ENCODE peak calls at places on chromosomes 1 and 21, in seven cellular contexts. One of them, this sample, is unnamed.

GRCh38 chr1:155466996-155467395 is 95.6 kb downstream of the ASH1L start:
- DNase-seq in epithelial cell of esophagus: peak
- DNase-seq in neuronal stem cell: no peak
- DNase-seq in ascending aorta: no peak
- DNase-seq in PC-3: peak
- DNase-seq in OCI-LY7: no peak
- DNase-seq in kidney: no peak
- DNase-seq in this sample: no peak

GRCh38 chr1:30706528-30706927 is 16.9 kb downstream of the MATN1 start:
- DNase-seq in epithelial cell of esophagus: peak
- DNase-seq in neuronal stem cell: no peak
- DNase-seq in ascending aorta: no peak
- DNase-seq in PC-3: peak
- DNase-seq in OCI-LY7: no peak
- DNase-seq in kidney: peak
- DNase-seq in this sample: no peak

GRCh38 chr1:118136511-118136937 is 48.5 kb downstream of the SPAG17 start:
- DNase-seq in epithelial cell of esophagus: peak
- DNase-seq in neuronal stem cell: no peak
- DNase-seq in ascending aorta: no peak
- DNase-seq in PC-3: peak
- DNase-seq in OCI-LY7: no peak
- DNase-seq in kidney: no peak
- DNase-seq in this sample: no peak

GRCh38 chr1:60596791-60597748 is 485.3 kb upstream of the NFIA start:
- DNase-seq in epithelial cell of esophagus: peak
- DNase-seq in neuronal stem cell: no peak
- DNase-seq in ascending aorta: no peak
- DNase-seq in PC-3: peak
- DNase-seq in OCI-LY7: no peak
- DNase-seq in kidney: no peak
- DNase-seq in this sample: no peak

GRCh38 chr1:84253891-84254290 is 47.6 kb upstream of the SAMD13 start:
- DNase-seq in epithelial cell of esophagus: peak
- DNase-seq in neuronal stem cell: no peak
- DNase-seq in ascending aorta: peak
- DNase-seq in PC-3: peak
- DNase-seq in OCI-LY7: no peak
- DNase-seq in kidney: peak
- DNase-seq in this sample: no peak

GRCh38 chr1:99264201-99265021 is at the start of gene PLPPR4:
- DNase-seq in epithelial cell of esophagus: peak
- DNase-seq in neuronal stem cell: peak
- DNase-seq in ascending aorta: no peak
- DNase-seq in PC-3: peak
- DNase-seq in OCI-LY7: no peak
- DNase-seq in kidney: peak
- DNase-seq in this sample: peak

GRCh38 chr1:178238722-178239510 is 145.0 kb downstream of the RASAL2 start:
- DNase-seq in epithelial cell of esophagus: peak
- DNase-seq in neuronal stem cell: no peak
- DNase-seq in ascending aorta: no peak
- DNase-seq in PC-3: peak
- DNase-seq in OCI-LY7: no peak
- DNase-seq in kidney: no peak
- DNase-seq in this sample: no peak

GRCh38 chr21:40166291-40166843 is 299.1 kb downstream of the PCP4 start:
- DNase-seq in epithelial cell of esophagus: peak
- DNase-seq in neuronal stem cell: peak
- DNase-seq in ascending aorta: no peak
- DNase-seq in PC-3: no peak
- DNase-seq in OCI-LY7: no peak
- DNase-seq in kidney: no peak
- DNase-seq in this sample: no peak

GRCh38 chr1:64246294-64246917 is 43.0 kb downstream of the UBE2U start:
- DNase-seq in epithelial cell of esophagus: peak
- DNase-seq in neuronal stem cell: peak
- DNase-seq in ascending aorta: no peak
- DNase-seq in PC-3: peak
- DNase-seq in OCI-LY7: peak
- DNase-seq in kidney: no peak
- DNase-seq in this sample: no peak

GRCh38 chr1:183150445-183150844 is 35.6 kb upstream of the LAMC2 start:
- DNase-seq in epithelial cell of esophagus: no peak
- DNase-seq in neuronal stem cell: no peak
- DNase-seq in ascending aorta: no peak
- DNase-seq in PC-3: no peak
- DNase-seq in OCI-LY7: no peak
- DNase-seq in kidney: no peak
- DNase-seq in this sample: no peak

GRCh38 chr1:112954945-112955677 is 885 bp downstream of the SLC16A1 start:
- DNase-seq in epithelial cell of esophagus: peak
- DNase-seq in neuronal stem cell: peak
- DNase-seq in ascending aorta: peak
- DNase-seq in PC-3: peak
- DNase-seq in OCI-LY7: peak
- DNase-seq in kidney: peak
- DNase-seq in this sample: peak

GRCh38 chr1:112956503-112957132 is 622 bp upstream of the SLC16A1 start:
- DNase-seq in epithelial cell of esophagus: peak
- DNase-seq in neuronal stem cell: no peak
- DNase-seq in ascending aorta: no peak
- DNase-seq in PC-3: no peak
- DNase-seq in OCI-LY7: peak
- DNase-seq in kidney: peak
- DNase-seq in this sample: peak

GRCh38 chr1:112957133-112957812 is 1.3 kb upstream of the SLC16A1 start:
- DNase-seq in epithelial cell of esophagus: peak
- DNase-seq in neuronal stem cell: no peak
- DNase-seq in ascending aorta: no peak
- DNase-seq in PC-3: peak
- DNase-seq in OCI-LY7: peak
- DNase-seq in kidney: no peak
- DNase-seq in this sample: no peak

GRCh38 chr1:112955678-112956502 is at the start of gene SLC16A1:
- DNase-seq in epithelial cell of esophagus: peak
- DNase-seq in neuronal stem cell: peak
- DNase-seq in ascending aorta: peak
- DNase-seq in PC-3: peak
- DNase-seq in OCI-LY7: peak
- DNase-seq in kidney: peak
- DNase-seq in this sample: peak

GRCh38 chr1:112954059-112954458 is 1.9 kb downstream of the SLC16A1 start:
- DNase-seq in epithelial cell of esophagus: no peak
- DNase-seq in neuronal stem cell: no peak
- DNase-seq in ascending aorta: no peak
- DNase-seq in PC-3: no peak
- DNase-seq in OCI-LY7: no peak
- DNase-seq in kidney: no peak
- DNase-seq in this sample: no peak
- H3K4me3 ChIP-seq in epithelial cell of esophagus: peak
- H3K4me3 ChIP-seq in neuronal stem cell: no peak
- H3K4me3 ChIP-seq in ascending aorta: peak
- H3K4me3 ChIP-seq in PC-3: peak
- H3K4me3 ChIP-seq in OCI-LY7: peak
- H3K4me3 ChIP-seq in kidney: no peak
- H3K4me3 ChIP-seq in this sample: no peak

DNA sequence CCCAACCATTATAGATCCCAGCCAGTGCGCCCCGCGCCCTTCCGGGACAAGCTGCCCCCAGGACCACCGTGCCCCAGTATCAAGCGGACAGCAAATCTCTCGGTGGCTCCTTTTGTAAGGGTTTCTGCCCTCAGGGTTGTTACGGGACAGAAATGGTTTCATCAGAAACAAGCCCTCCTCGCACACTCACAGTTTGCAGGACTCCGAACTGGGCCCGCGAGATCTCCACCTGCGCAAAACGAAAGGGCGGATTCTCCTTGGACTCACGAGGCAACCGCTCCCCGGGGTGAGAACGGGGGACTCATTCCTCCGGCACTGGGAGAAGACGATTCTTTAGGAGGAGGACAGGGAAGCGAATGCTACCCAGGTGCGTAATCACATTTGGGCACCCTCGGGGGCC is 51.1 kb upstream of the H6PD start:
- DNase-seq in epithelial cell of esophagus: no peak
- DNase-seq in neuronal stem cell: no peak
- DNase-seq in ascending aorta: no peak
- DNase-seq in PC-3: no peak
- DNase-seq in OCI-LY7: no peak
- DNase-seq in kidney: no peak
- DNase-seq in this sample: no peak
- H3K4me3 ChIP-seq in epithelial cell of esophagus: peak
- H3K4me3 ChIP-seq in neuronal stem cell: peak
- H3K4me3 ChIP-seq in ascending aorta: peak
- H3K4me3 ChIP-seq in PC-3: no peak
- H3K4me3 ChIP-seq in OCI-LY7: no peak
- H3K4me3 ChIP-seq in kidney: no peak
- H3K4me3 ChIP-seq in this sample: no peak

GRCh38 chr1:207051615-207051943 is 571 bp upstream of the YOD1 start:
- DNase-seq in epithelial cell of esophagus: no peak
- DNase-seq in neuronal stem cell: no peak
- DNase-seq in ascending aorta: no peak
- DNase-seq in PC-3: no peak
- DNase-seq in OCI-LY7: no peak
- DNase-seq in kidney: no peak
- DNase-seq in this sample: no peak
- H3K4me3 ChIP-seq in epithelial cell of esophagus: peak
- H3K4me3 ChIP-seq in neuronal stem cell: no peak
- H3K4me3 ChIP-seq in ascending aorta: peak
- H3K4me3 ChIP-seq in PC-3: peak
- H3K4me3 ChIP-seq in OCI-LY7: peak
- H3K4me3 ChIP-seq in kidney: peak
- H3K4me3 ChIP-seq in this sample: no peak

GRCh38 chr1:74504125-74505065 is 8.0 kb downstream of the LRRC53 start:
- DNase-seq in epithelial cell of esophagus: peak
- DNase-seq in neuronal stem cell: peak
- DNase-seq in ascending aorta: no peak
- DNase-seq in PC-3: peak
- DNase-seq in OCI-LY7: peak
- DNase-seq in kidney: no peak
- DNase-seq in this sample: no peak
- H3K4me3 ChIP-seq in epithelial cell of esophagus: no peak
- H3K4me3 ChIP-seq in neuronal stem cell: no peak
- H3K4me3 ChIP-seq in ascending aorta: no peak
- H3K4me3 ChIP-seq in PC-3: no peak
- H3K4me3 ChIP-seq in OCI-LY7: no peak
- H3K4me3 ChIP-seq in kidney: no peak
- H3K4me3 ChIP-seq in this sample: no peak

GRCh38 chr1:54931275-54931805 is 44.3 kb upstream of the DHCR24 start:
- DNase-seq in epithelial cell of esophagus: no peak
- DNase-seq in neuronal stem cell: no peak
- DNase-seq in ascending aorta: no peak
- DNase-seq in PC-3: no peak
- DNase-seq in OCI-LY7: no peak
- DNase-seq in kidney: no peak
- DNase-seq in this sample: no peak
- H3K4me3 ChIP-seq in epithelial cell of esophagus: no peak
- H3K4me3 ChIP-seq in neuronal stem cell: no peak
- H3K4me3 ChIP-seq in ascending aorta: no peak
- H3K4me3 ChIP-seq in PC-3: no peak
- H3K4me3 ChIP-seq in OCI-LY7: no peak
- H3K4me3 ChIP-seq in kidney: no peak
- H3K4me3 ChIP-seq in this sample: no peak

GRCh38 chr21:44350773-44351481 is 2.5 kb upstream of the TRPM2 start:
- DNase-seq in epithelial cell of esophagus: no peak
- DNase-seq in neuronal stem cell: no peak
- DNase-seq in ascending aorta: no peak
- DNase-seq in PC-3: no peak
- DNase-seq in OCI-LY7: no peak
- DNase-seq in kidney: no peak
- DNase-seq in this sample: no peak
- H3K4me3 ChIP-seq in epithelial cell of esophagus: no peak
- H3K4me3 ChIP-seq in neuronal stem cell: no peak
- H3K4me3 ChIP-seq in ascending aorta: peak
- H3K4me3 ChIP-seq in PC-3: no peak
- H3K4me3 ChIP-seq in OCI-LY7: no peak
- H3K4me3 ChIP-seq in kidney: no peak
- H3K4me3 ChIP-seq in this sample: no peak